ENCODE peak calls at places on chromosomes 16 and 17, in ten cellular contexts. V is body of pancreas, G is NCI-H82, Z is fibroblast of pulmonary artery, U is NCI-H1694 treated with DMSO at 0.1 percent for 48 hours, D is HS-27A, W is brain microvascular endothelial cell, P is lower leg skin, K is lower lobe of right lung, N is OCI-M1. Y is an unnamed sample.

GRCh38 chr17:49437696-49438438 is 23.2 kb upstream of the PHB1 start:
- DNase-seq in U (no peak), Z (no peak), W (no peak), V (no peak), P (peak; percentile 50), K (no peak), G (peak; percentile 26), D (no peak), N (no peak), Y (no peak)

GRCh38 chr17:1126801-1127550 is 52.8 kb downstream of the ABR start:
- DNase-seq in Z (no peak), P (no peak), N (no peak), W (no peak), G (no peak), V (no peak), K (no peak), U (peak; percentile 35), D (no peak), Y (no peak)

GRCh38 chr16:59412275-59412841 is 678.2 kb upstream of the GOT2 start:
- DNase-seq in P (no peak), W (peak; percentile 16), V (no peak), U (no peak), Z (no peak), G (peak; percentile 39), N (peak; percentile 31), K (no peak), D (peak; percentile 14), Y (no peak)

GRCh38 chr16:11060364-11060763 is 116.0 kb downstream of the CLEC16A start:
- DNase-seq in U (no peak), D (no peak), V (no peak), G (no peak), K (no peak), N (no peak), Z (no peak), P (no peak), W (no peak), Y (no peak)

GRCh38 chr17:39573447-39574298 is 34.0 kb downstream of the NEUROD2 start:
- DNase-seq in P (peak; percentile 94), V (peak; percentile 65), D (peak; percentile 12), K (peak; percentile 73), W (peak; percentile 38), Z (peak; percentile 70), G (peak; percentile 64), N (no peak), U (no peak), Y (no peak)

GRCh38 chr17:20612635-20613034 is 33.1 kb downstream of the CDRT15L2 start:
- DNase-seq in P (no peak), Z (no peak), K (no peak), D (no peak), N (no peak), V (no peak), U (no peak), G (no peak), W (no peak), Y (no peak)

GRCh38 chr17:1231456-1231855 is 38.8 kb upstream of the BHLHA9 start:
- DNase-seq in V (no peak), K (peak; percentile 83), G (no peak), P (peak; percentile 94), N (no peak), D (no peak), U (no peak), W (no peak), Z (peak; percentile 36), Y (no peak)

GRCh38 chr17:13429201-13429600 is 172.5 kb downstream of the HS3ST3A1 start:
- DNase-seq in Z (peak; percentile 48), K (no peak), V (no peak), W (peak; percentile 81), P (no peak), G (peak; percentile 6), U (no peak), N (no peak), D (peak; percentile 22), Y (no peak)

GRCh38 chr17:76735006-76735405 is 2.1 kb downstream of the SRSF2 start:
- DNase-seq in N (peak; percentile 71), Z (peak; percentile 41), W (no peak), V (no peak), G (peak; percentile 22), P (no peak), U (no peak), K (no peak), D (no peak), Y (no peak)

GRCh38 chr17:80264048-80264792 is 3.6 kb downstream of the RNF213 start:
- DNase-seq in P (no peak), K (peak; percentile 65), U (no peak), D (no peak), W (no peak), Z (no peak), N (no peak), V (no peak), G (no peak), Y (no peak)

GRCh38 chr17:38673714-38674012 is 1.1 kb downstream of the EPOP start:
- DNase-seq in P (no peak), N (no peak), D (no peak), G (no peak), W (no peak), K (no peak), Z (no peak), V (peak; percentile 31), U (no peak), Y (no peak)

GRCh38 chr16:4139968-4140367 is 23.7 kb upstream of the ADCY9 start:
- DNase-seq in P (no peak), D (no peak), N (no peak), G (no peak), K (no peak), U (no peak), V (no peak), W (no peak), Z (no peak), Y (no peak)